ENCODE peak calls at places on chromosome 19, in six cellular contexts. Z is neuronal stem cell, X is IMR-90, Q is H1, T is mesenchymal stem cell, E is trophoblast cell. C is an unnamed sample.

GRCh38 chr19:592101-592500 is 2.4 kb downstream of the HCN2 start:
- DNase-seq in Z (no peak), X (no peak), Q (no peak), T (no peak), E (no peak), C (no peak)

GRCh38 chr19:11088508-11089253 is 582 bp upstream of the LDLR start:
- DNase-seq in Z (no peak), X (no peak), Q (no peak), T (peak), E (no peak), C (no peak)

GRCh38 chr19:28898279-28898678 is 314.7 kb downstream of the UQCRFS1 start:
- DNase-seq in Z (no peak), X (peak), Q (no peak), T (no peak), E (no peak), C (no peak)

GRCh38 chr19:53467138-53467502 is 413 bp upstream of the ZNF813 start:
- DNase-seq in Z (no peak), X (no peak), Q (no peak), T (no peak), E (no peak), C (no peak)

GRCh38 chr19:1288528-1289394 is 3.1 kb downstream of the EFNA2 start:
- DNase-seq in Z (no peak), X (no peak), Q (no peak), T (no peak), E (peak), C (no peak)

GRCh38 chr19:45492627-45493470 is 4.0 kb downstream of the RTN2 start:
- DNase-seq in Z (no peak), X (peak), Q (no peak), T (peak), E (peak), C (peak)

GRCh38 chr19:8050274-8051096 is 2.1 kb upstream of the CCL25 start:
- DNase-seq in Z (peak), X (peak), Q (peak), T (peak), E (peak), C (peak)

GRCh38 chr19:368624-369020 is 24.0 kb upstream of the MIER2 start:
- DNase-seq in Z (no peak), X (no peak), Q (no peak), T (no peak), E (no peak), C (no peak)

GRCh38 chr19:46722421-46723022 is 5.6 kb upstream of the PRKD2 start:
- DNase-seq in Z (no peak), X (no peak), Q (no peak), T (no peak), E (no peak), C (no peak)

GRCh38 chr19:13277104-13277809 is 127.0 kb downstream of the IER2 start:
- DNase-seq in Z (peak), X (peak), Q (no peak), T (peak), E (peak), C (peak)

GRCh38 chr19:47609885-47610545 is 1.1 kb downstream of the BICRA start:
- DNase-seq in Z (peak), X (peak), Q (no peak), T (peak), E (peak), C (peak)

GRCh38 chr19:18814063-18814462 is 17.7 kb upstream of the UPF1 start:
- DNase-seq in Z (no peak), X (no peak), Q (no peak), T (no peak), E (peak), C (no peak)

GRCh38 chr19:42010245-42011126 is 16.5 kb upstream of the ATP1A3 start:
- DNase-seq in Z (no peak), X (peak), Q (no peak), T (peak), E (no peak), C (no peak)

GRCh38 chr19:35545855-35546381 is 492 bp downstream of the TMEM147 start:
- DNase-seq in Z (no peak), X (no peak), Q (no peak), T (peak), E (peak), C (no peak)

GRCh38 chr19:47028372-47028672 is 8.7 kb downstream of the NPAS1 start:
- DNase-seq in Z (no peak), X (no peak), Q (no peak), T (no peak), E (no peak), C (peak)

GRCh38 chr19:979318-979741 is 4.8 kb upstream of the WDR18 start:
- DNase-seq in Z (no peak), X (no peak), Q (no peak), T (peak), E (peak), C (no peak)

GRCh38 chr19:47379398-47379938 is 30.4 kb downstream of the DHX34 start:
- DNase-seq in Z (no peak), X (no peak), Q (no peak), T (no peak), E (no peak), C (no peak)

GRCh38 chr19:9586764-9587163 is 2.5 kb upstream of the ZNF121 start:
- DNase-seq in Z (peak), X (peak), Q (no peak), T (peak), E (peak), C (peak)

GRCh38 chr19:9871626-9872338 is 36.7 kb downstream of the PIN1 start:
- DNase-seq in Z (no peak), X (no peak), Q (no peak), T (no peak), E (no peak), C (no peak)

GRCh38 chr19:44757735-44758505 is 9.4 kb downstream of the BCL3 start:
- DNase-seq in Z (peak), X (peak), Q (no peak), T (peak), E (peak), C (peak)

GRCh38 chr19:7989071-7989575 is 16.3 kb downstream of the ELAVL1 start:
- DNase-seq in Z (no peak), X (no peak), Q (no peak), T (no peak), E (peak), C (no peak)

GRCh38 chr19:10009269-10009665 is 1.0 kb downstream of the COL5A3 start:
- DNase-seq in Z (peak), X (peak), Q (no peak), T (peak), E (no peak), C (peak)

GRCh38 chr19:48152552-48152951 is 17.6 kb downstream of the LIG1 start:
- DNase-seq in Z (peak), X (peak), Q (no peak), T (peak), E (peak), C (peak)

GRCh38 chr19:45418812-45419211 is 4.9 kb downstream of the ERCC1 start:
- DNase-seq in Z (no peak), X (no peak), Q (no peak), T (no peak), E (no peak), C (no peak)

GRCh38 chr19:55705972-55706371 is 30.9 kb downstream of the EPN1 start:
- DNase-seq in Z (no peak), X (no peak), Q (no peak), T (no peak), E (no peak), C (no peak)
- H3K14ac ChIP-seq in Z (no peak), X (no peak), Q (no peak), T (no peak), E (no peak), C (no peak)

GRCh38 chr19:5092444-5092843 is 123.5 kb downstream of the KDM4B start:
- DNase-seq in Z (no peak), X (no peak), Q (no peak), T (no peak), E (no peak), C (no peak)

GRCh38 chr19:5090780-5091575 is 122.1 kb downstream of the KDM4B start:
- DNase-seq in Z (peak), X (peak), Q (no peak), T (peak), E (peak), C (no peak)

GRCh38 chr19:5090465-5090779 is 121.5 kb downstream of the KDM4B start:
- DNase-seq in Z (no peak), X (no peak), Q (no peak), T (no peak), E (no peak), C (no peak)

GRCh38 chr19:5093297-5093858 is 124.5 kb downstream of the KDM4B start:
- DNase-seq in Z (no peak), X (no peak), Q (no peak), T (no peak), E (peak), C (no peak)

DNA sequence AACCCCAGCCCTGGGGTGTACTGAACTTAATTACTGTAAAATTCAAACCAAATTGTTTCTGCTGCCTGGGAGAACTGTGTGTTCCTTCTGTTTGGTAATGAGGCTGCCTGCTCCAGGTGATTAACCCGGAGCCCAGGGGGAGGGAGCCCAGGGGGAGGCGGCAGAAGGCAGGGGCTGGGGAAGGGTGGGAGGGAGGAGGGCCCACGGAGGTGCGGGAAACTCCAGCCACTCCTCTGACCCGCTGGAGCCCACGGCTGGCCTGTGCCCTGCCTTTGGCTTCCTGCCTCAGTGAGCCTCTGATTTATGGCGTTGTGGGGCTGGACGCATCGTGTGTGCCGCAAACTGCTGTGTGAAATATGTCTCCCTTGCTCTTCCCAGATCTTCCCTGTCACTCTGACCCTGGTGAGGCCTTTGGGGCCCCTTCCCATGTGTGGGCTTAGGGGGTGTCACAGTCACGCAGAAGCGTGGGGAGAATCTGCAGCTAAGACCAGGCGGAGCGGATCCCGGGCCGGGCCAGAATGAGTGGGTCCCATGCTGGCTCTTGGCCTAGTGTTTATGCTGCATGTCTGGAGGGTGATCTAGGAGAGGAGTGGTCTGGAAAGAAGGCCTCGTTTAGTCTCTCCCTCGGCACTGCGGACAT is 122.8 kb downstream of the KDM4B start:
- DNase-seq in Z (no peak), X (no peak), Q (no peak), T (peak), E (no peak), C (no peak)
- H3K14ac ChIP-seq in Z (peak), X (no peak), Q (no peak), T (no peak), E (no peak), C (peak)

DNA sequence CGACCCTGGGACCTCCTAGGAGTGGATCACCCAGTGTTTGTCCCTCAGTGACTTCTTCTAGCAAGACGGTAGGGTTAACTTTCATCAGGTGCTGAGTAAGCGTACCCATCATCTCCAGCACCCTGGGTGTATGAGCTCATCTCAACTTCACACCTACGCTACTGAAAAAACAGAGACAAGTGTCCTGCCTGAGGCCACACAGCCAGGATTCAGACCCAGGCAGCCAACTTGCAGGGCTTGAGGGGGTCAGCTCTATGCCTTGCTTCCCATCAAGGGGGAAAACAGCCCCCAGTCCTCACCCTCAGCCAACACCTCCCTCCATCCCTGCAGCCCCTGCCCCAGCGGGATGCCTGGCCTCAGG is 4.6 kb downstream of the TLE2 start:
- DNase-seq in Z (no peak), X (no peak), Q (no peak), T (no peak), E (no peak), C (no peak)
- H3K14ac ChIP-seq in Z (no peak), X (no peak), Q (no peak), T (no peak), E (no peak), C (no peak)

GRCh38 chr19:37014456-37014855 is 63.8 kb upstream of the ZNF420 start:
- DNase-seq in Z (no peak), X (no peak), Q (no peak), T (no peak), E (no peak), C (no peak)
- H3K14ac ChIP-seq in Z (no peak), X (no peak), Q (no peak), T (no peak), E (no peak), C (no peak)

DNA sequence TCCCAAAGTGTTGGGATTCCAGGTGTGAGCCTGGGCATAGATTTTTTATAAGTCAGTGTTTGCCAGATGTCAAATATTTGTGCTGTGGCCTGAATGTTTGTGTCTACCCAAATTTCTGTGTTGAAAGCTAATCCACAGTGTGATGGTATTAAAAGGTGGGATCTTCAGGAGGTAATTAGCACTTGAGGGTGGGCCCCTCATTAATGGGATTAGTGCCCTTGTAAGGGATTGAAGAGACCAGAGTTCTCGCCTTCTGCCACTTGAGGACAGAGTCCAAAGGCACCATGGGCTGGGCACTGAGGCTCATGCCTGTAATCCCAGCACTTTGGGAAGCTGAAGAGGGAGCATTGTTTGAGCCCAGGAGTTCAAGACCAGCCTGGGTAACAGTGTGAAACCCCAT is 9.7 kb upstream of the FBXO17 start:
- DNase-seq in Z (no peak), X (no peak), Q (no peak), T (no peak), E (no peak), C (no peak)
- H3K14ac ChIP-seq in Z (no peak), X (no peak), Q (no peak), T (no peak), E (no peak), C (no peak)

GRCh38 chr19:40687525-40688016 is 2.9 kb downstream of the NUMBL start:
- DNase-seq in Z (no peak), X (peak), Q (no peak), T (no peak), E (peak), C (no peak)
- H3K14ac ChIP-seq in Z (no peak), X (peak), Q (no peak), T (no peak), E (no peak), C (no peak)

GRCh38 chr19:2666344-2666994 is 36.0 kb downstream of the GNG7 start:
- DNase-seq in Z (no peak), X (no peak), Q (no peak), T (no peak), E (no peak), C (no peak)

GRCh38 chr19:2665103-2665502 is 37.4 kb downstream of the GNG7 start:
- DNase-seq in Z (no peak), X (no peak), Q (no peak), T (no peak), E (no peak), C (no peak)

GRCh38 chr19:2668188-2668763 is 34.2 kb downstream of the GNG7 start:
- DNase-seq in Z (no peak), X (no peak), Q (no peak), T (no peak), E (no peak), C (no peak)

GRCh38 chr19:2675892-2676291 is 26.6 kb downstream of the GNG7 start:
- DNase-seq in Z (no peak), X (no peak), Q (no peak), T (no peak), E (no peak), C (no peak)

GRCh38 chr19:2670217-2670616 is 32.3 kb downstream of the GNG7 start:
- DNase-seq in Z (no peak), X (no peak), Q (no peak), T (no peak), E (no peak), C (no peak)
- H3K14ac ChIP-seq in Z (peak), X (no peak), Q (no peak), T (no peak), E (no peak), C (no peak)

GRCh38 chr19:6849876-6850275 is 37.5 kb upstream of the ADGRE1 start:
- DNase-seq in Z (no peak), X (no peak), Q (no peak), T (no peak), E (peak), C (no peak)

GRCh38 chr19:6848986-6849385 is 38.4 kb upstream of the ADGRE1 start:
- DNase-seq in Z (no peak), X (no peak), Q (no peak), T (no peak), E (no peak), C (no peak)

GRCh38 chr19:6852001-6852400 is 35.4 kb upstream of the ADGRE1 start:
- DNase-seq in Z (no peak), X (no peak), Q (no peak), T (no peak), E (no peak), C (no peak)

GRCh38 chr19:6851359-6851758 is 36.0 kb upstream of the ADGRE1 start:
- DNase-seq in Z (no peak), X (no peak), Q (no peak), T (no peak), E (no peak), C (no peak)

GRCh38 chr19:6847828-6848200 is 39.6 kb upstream of the ADGRE1 start:
- DNase-seq in Z (no peak), X (no peak), Q (no peak), T (no peak), E (no peak), C (no peak)
- H3K14ac ChIP-seq in Z (no peak), X (no peak), Q (no peak), T (no peak), E (no peak), C (no peak)

C was measured in H9.